ENCODE peak calls at places on chromosome 20, in five cellular contexts. One of them, this sample, is unnamed.

GRCh38 chr20:48384147-48384818 is 443.5 kb downstream of the PREX1 start:
- DNase-seq in naive thymus-derived CD4-positive, alpha-beta T cell: no peak
- DNase-seq in OCI-LY7: peak
- DNase-seq in Peyer's patch: no peak
- DNase-seq in sciatic nerve: no peak
- DNase-seq in this sample: no peak

GRCh38 chr20:56429496-56429895 is 17.4 kb downstream of the CASS4 start:
- DNase-seq in naive thymus-derived CD4-positive, alpha-beta T cell: no peak
- DNase-seq in OCI-LY7: no peak
- DNase-seq in sciatic nerve: peak
- DNase-seq in Peyer's patch: no peak
- DNase-seq in this sample: no peak

GRCh38 chr20:63224272-63225081 is 8.5 kb upstream of the YTHDF1 start:
- DNase-seq in Peyer's patch: no peak
- DNase-seq in sciatic nerve: no peak
- DNase-seq in naive thymus-derived CD4-positive, alpha-beta T cell: no peak
- DNase-seq in OCI-LY7: no peak
- DNase-seq in this sample: no peak

GRCh38 chr20:3000852-3001523 is 42.4 kb upstream of the GNRH2 start:
- DNase-seq in sciatic nerve: no peak
- DNase-seq in naive thymus-derived CD4-positive, alpha-beta T cell: peak
- DNase-seq in Peyer's patch: no peak
- DNase-seq in OCI-LY7: peak
- DNase-seq in this sample: peak

GRCh38 chr20:58636396-58636982 is 14.6 kb upstream of the STX16 start:
- DNase-seq in OCI-LY7: no peak
- DNase-seq in sciatic nerve: peak
- DNase-seq in Peyer's patch: no peak
- DNase-seq in naive thymus-derived CD4-positive, alpha-beta T cell: no peak
- DNase-seq in this sample: no peak

GRCh38 chr20:45465492-45466266 is 3.9 kb upstream of the WFDC2 start:
- DNase-seq in sciatic nerve: no peak
- DNase-seq in naive thymus-derived CD4-positive, alpha-beta T cell: no peak
- DNase-seq in Peyer's patch: no peak
- DNase-seq in OCI-LY7: no peak
- DNase-seq in this sample: no peak

GRCh38 chr20:2234788-2235187 is 61.0 kb upstream of the TGM3 start:
- DNase-seq in Peyer's patch: no peak
- DNase-seq in OCI-LY7: no peak
- DNase-seq in sciatic nerve: no peak
- DNase-seq in naive thymus-derived CD4-positive, alpha-beta T cell: no peak
- DNase-seq in this sample: no peak

GRCh38 chr20:4112490-4113420 is 97.4 kb upstream of the RNF24 start:
- DNase-seq in OCI-LY7: no peak
- DNase-seq in sciatic nerve: peak
- DNase-seq in naive thymus-derived CD4-positive, alpha-beta T cell: no peak
- DNase-seq in Peyer's patch: no peak
- DNase-seq in this sample: no peak

GRCh38 chr20:34060970-34061369 is 51.1 kb downstream of the EIF2S2 start:
- DNase-seq in OCI-LY7: no peak
- DNase-seq in sciatic nerve: no peak
- DNase-seq in naive thymus-derived CD4-positive, alpha-beta T cell: no peak
- DNase-seq in Peyer's patch: no peak
- DNase-seq in this sample: no peak

GRCh38 chr20:19828233-19828632 is 70.2 kb downstream of the RIN2 start:
- DNase-seq in Peyer's patch: peak
- DNase-seq in naive thymus-derived CD4-positive, alpha-beta T cell: no peak
- DNase-seq in sciatic nerve: no peak
- DNase-seq in OCI-LY7: peak
- DNase-seq in this sample: no peak

GRCh38 chr20:39800548-39800947 is 838.4 kb downstream of the DHX35 start:
- DNase-seq in naive thymus-derived CD4-positive, alpha-beta T cell: no peak
- DNase-seq in OCI-LY7: no peak
- DNase-seq in Peyer's patch: no peak
- DNase-seq in sciatic nerve: no peak
- DNase-seq in this sample: no peak

GRCh38 chr20:5126512-5127203 is at the start of gene CDS2:
- DNase-seq in naive thymus-derived CD4-positive, alpha-beta T cell: peak
- DNase-seq in OCI-LY7: peak
- DNase-seq in sciatic nerve: peak
- DNase-seq in Peyer's patch: peak
- DNase-seq in this sample: peak

GRCh38 chr20:49610701-49611538 is 43.0 kb upstream of the PTGIS start:
- DNase-seq in OCI-LY7: peak
- DNase-seq in Peyer's patch: peak
- DNase-seq in sciatic nerve: peak
- DNase-seq in naive thymus-derived CD4-positive, alpha-beta T cell: peak
- DNase-seq in this sample: peak

GRCh38 chr20:47165376-47165865 is 191.1 kb downstream of the ZMYND8 start:
- DNase-seq in Peyer's patch: no peak
- DNase-seq in sciatic nerve: no peak
- DNase-seq in naive thymus-derived CD4-positive, alpha-beta T cell: no peak
- DNase-seq in OCI-LY7: no peak
- DNase-seq in this sample: no peak

GRCh38 chr20:58514321-58515239 is 619 bp downstream of the APCDD1L start:
- DNase-seq in sciatic nerve: no peak
- DNase-seq in Peyer's patch: no peak
- DNase-seq in naive thymus-derived CD4-positive, alpha-beta T cell: no peak
- DNase-seq in OCI-LY7: no peak
- DNase-seq in this sample: no peak

GRCh38 chr20:4160761-4161305 is 145.5 kb upstream of the RNF24 start:
- DNase-seq in Peyer's patch: peak
- DNase-seq in naive thymus-derived CD4-positive, alpha-beta T cell: no peak
- DNase-seq in sciatic nerve: peak
- DNase-seq in OCI-LY7: peak
- DNase-seq in this sample: no peak

GRCh38 chr20:20210327-20210726 is 157.6 kb upstream of the INSM1 start:
- DNase-seq in OCI-LY7: no peak
- DNase-seq in sciatic nerve: no peak
- DNase-seq in naive thymus-derived CD4-positive, alpha-beta T cell: no peak
- DNase-seq in Peyer's patch: no peak
- DNase-seq in this sample: no peak

GRCh38 chr20:5488823-5489222 is 172.1 kb upstream of the PROKR2 start:
- DNase-seq in OCI-LY7: no peak
- DNase-seq in naive thymus-derived CD4-positive, alpha-beta T cell: no peak
- DNase-seq in sciatic nerve: no peak
- DNase-seq in Peyer's patch: no peak
- DNase-seq in this sample: no peak

GRCh38 chr20:1818895-1819294 is 76.3 kb upstream of the SIRPA start:
- DNase-seq in OCI-LY7: no peak
- DNase-seq in naive thymus-derived CD4-positive, alpha-beta T cell: no peak
- DNase-seq in sciatic nerve: no peak
- DNase-seq in Peyer's patch: no peak
- DNase-seq in this sample: no peak

GRCh38 chr20:5848711-5849505 is 98.7 kb downstream of the SHLD1 start:
- DNase-seq in OCI-LY7: no peak
- DNase-seq in Peyer's patch: no peak
- DNase-seq in sciatic nerve: no peak
- DNase-seq in naive thymus-derived CD4-positive, alpha-beta T cell: no peak
- DNase-seq in this sample: peak

GRCh38 chr20:51339721-51340450 is 202.6 kb downstream of the NFATC2 start:
- DNase-seq in OCI-LY7: no peak
- DNase-seq in Peyer's patch: no peak
- DNase-seq in sciatic nerve: no peak
- DNase-seq in naive thymus-derived CD4-positive, alpha-beta T cell: no peak
- DNase-seq in this sample: no peak

GRCh38 chr20:11754451-11754850 is 163.2 kb upstream of the BTBD3 start:
- DNase-seq in sciatic nerve: no peak
- DNase-seq in Peyer's patch: no peak
- DNase-seq in naive thymus-derived CD4-positive, alpha-beta T cell: no peak
- DNase-seq in OCI-LY7: no peak
- DNase-seq in this sample: no peak

GRCh38 chr20:43681468-43681942 is 14.6 kb downstream of the MYBL2 start:
- DNase-seq in Peyer's patch: no peak
- DNase-seq in OCI-LY7: peak
- DNase-seq in naive thymus-derived CD4-positive, alpha-beta T cell: no peak
- DNase-seq in sciatic nerve: no peak
- DNase-seq in this sample: no peak

GRCh38 chr20:2688041-2688591 is 4.5 kb upstream of the EBF4 start:
- DNase-seq in Peyer's patch: peak
- DNase-seq in naive thymus-derived CD4-positive, alpha-beta T cell: peak
- DNase-seq in OCI-LY7: peak
- DNase-seq in sciatic nerve: no peak
- DNase-seq in this sample: peak

GRCh38 chr20:13338097-13338661 is 117.1 kb downstream of the ISM1 start:
- DNase-seq in sciatic nerve: no peak
- DNase-seq in naive thymus-derived CD4-positive, alpha-beta T cell: no peak
- DNase-seq in Peyer's patch: no peak
- DNase-seq in OCI-LY7: no peak
- DNase-seq in this sample: no peak

GRCh38 chr20:64228086-64228485 is 27.5 kb upstream of the PCMTD2 start:
- DNase-seq in Peyer's patch: no peak
- DNase-seq in OCI-LY7: no peak
- DNase-seq in naive thymus-derived CD4-positive, alpha-beta T cell: no peak
- DNase-seq in sciatic nerve: no peak
- DNase-seq in this sample: no peak

GRCh38 chr20:21609221-21609620 is 95.4 kb upstream of the NKX2-2 start:
- DNase-seq in sciatic nerve: no peak
- DNase-seq in OCI-LY7: no peak
- DNase-seq in Peyer's patch: no peak
- DNase-seq in naive thymus-derived CD4-positive, alpha-beta T cell: no peak
- DNase-seq in this sample: no peak

GRCh38 chr20:48552550-48552949 is 275.2 kb downstream of the PREX1 start:
- DNase-seq in naive thymus-derived CD4-positive, alpha-beta T cell: no peak
- DNase-seq in OCI-LY7: no peak
- DNase-seq in sciatic nerve: no peak
- DNase-seq in Peyer's patch: no peak
- DNase-seq in this sample: no peak

GRCh38 chr20:58127731-58128130 is 100.7 kb downstream of the ANKRD60 start:
- DNase-seq in sciatic nerve: peak
- DNase-seq in OCI-LY7: no peak
- DNase-seq in Peyer's patch: no peak
- DNase-seq in naive thymus-derived CD4-positive, alpha-beta T cell: no peak
- DNase-seq in this sample: no peak

GRCh38 chr20:2816583-2817340 is 598 bp downstream of the TMEM239 start:
- DNase-seq in naive thymus-derived CD4-positive, alpha-beta T cell: no peak
- DNase-seq in OCI-LY7: no peak
- DNase-seq in Peyer's patch: no peak
- DNase-seq in sciatic nerve: no peak
- DNase-seq in this sample: no peak

GRCh38 chr20:2756056-2756611 is 44.3 kb downstream of the CPXM1 start:
- DNase-seq in sciatic nerve: peak
- DNase-seq in Peyer's patch: no peak
- DNase-seq in naive thymus-derived CD4-positive, alpha-beta T cell: no peak
- DNase-seq in OCI-LY7: no peak
- DNase-seq in this sample: no peak

GRCh38 chr20:9202440-9203080 is 133.7 kb downstream of the PLCB4 start:
- DNase-seq in naive thymus-derived CD4-positive, alpha-beta T cell: no peak
- DNase-seq in sciatic nerve: no peak
- DNase-seq in OCI-LY7: no peak
- DNase-seq in Peyer's patch: no peak
- DNase-seq in this sample: no peak

GRCh38 chr20:1566701-1567100 is 9.2 kb upstream of the SIRPD start:
- DNase-seq in Peyer's patch: no peak
- DNase-seq in sciatic nerve: no peak
- DNase-seq in naive thymus-derived CD4-positive, alpha-beta T cell: no peak
- DNase-seq in OCI-LY7: no peak
- DNase-seq in this sample: no peak

GRCh38 chr20:9514461-9515210 is at the start of gene LAMP5:
- DNase-seq in OCI-LY7: no peak
- DNase-seq in naive thymus-derived CD4-positive, alpha-beta T cell: no peak
- DNase-seq in sciatic nerve: no peak
- DNase-seq in Peyer's patch: no peak
- DNase-seq in this sample: no peak

GRCh38 chr20:62723768-62724420 is 15.3 kb downstream of the NTSR1 start:
- DNase-seq in sciatic nerve: no peak
- DNase-seq in Peyer's patch: no peak
- DNase-seq in OCI-LY7: no peak
- DNase-seq in naive thymus-derived CD4-positive, alpha-beta T cell: no peak
- DNase-seq in this sample: no peak

GRCh38 chr20:10861619-10862018 is 187.8 kb upstream of the JAG1 start:
- DNase-seq in sciatic nerve: no peak
- DNase-seq in naive thymus-derived CD4-positive, alpha-beta T cell: no peak
- DNase-seq in Peyer's patch: no peak
- DNase-seq in OCI-LY7: no peak
- DNase-seq in this sample: no peak

GRCh38 chr20:64112691-64113443 is 5.5 kb upstream of the NPBWR2 start:
- DNase-seq in Peyer's patch: peak
- DNase-seq in OCI-LY7: no peak
- DNase-seq in sciatic nerve: peak
- DNase-seq in naive thymus-derived CD4-positive, alpha-beta T cell: no peak
- DNase-seq in this sample: no peak

GRCh38 chr20:16206817-16207216 is 366.4 kb downstream of the KIF16B start:
- DNase-seq in naive thymus-derived CD4-positive, alpha-beta T cell: no peak
- DNase-seq in Peyer's patch: no peak
- DNase-seq in OCI-LY7: no peak
- DNase-seq in sciatic nerve: no peak
- DNase-seq in this sample: no peak

GRCh38 chr20:57264908-57265648 is 1.4 kb downstream of the BMP7 start:
- DNase-seq in OCI-LY7: peak
- DNase-seq in sciatic nerve: no peak
- DNase-seq in naive thymus-derived CD4-positive, alpha-beta T cell: no peak
- DNase-seq in Peyer's patch: no peak
- DNase-seq in this sample: no peak